ENCODE peak calls at places on chromosomes 4 and X, in five cellular contexts. U is SK-N-SH, A is GM23248, S is neural progenitor cell, T is PC-3. W is an unnamed sample.

GRCh38 chrX:6498324-6498723 is 36.6 kb downstream of the VCX3A start:
- DNase-seq in U (no peak), A (no peak), S (no peak), T (no peak), W (no peak)

GRCh38 chrX:46381630-46382029 is 163.6 kb downstream of the ZNF674 start:
- DNase-seq in U (no peak), A (peak; percentile 35), S (peak; percentile 47), T (peak; percentile 46), W (peak; percentile 13)

GRCh38 chr4:26787461-26788340 is 72.9 kb upstream of the STIM2 start:
- DNase-seq in U (no peak), A (peak; percentile 70), S (peak; percentile 60), T (peak; percentile 96), W (peak; percentile 64)

GRCh38 chr4:67727124-67727850 is 26.3 kb upstream of the UBA6 start:
- DNase-seq in U (no peak), A (peak; percentile 81), S (no peak), T (peak; percentile 75), W (no peak)

GRCh38 chr4:183658362-183659028 is 490 bp downstream of the RWDD4 start:
- DNase-seq in U (peak; percentile 83), A (peak; percentile 59), S (peak; percentile 49), T (peak; percentile 4), W (peak; percentile 39)

GRCh38 chr4:176631611-176632010 is 161.1 kb downstream of the VEGFC start:
- DNase-seq in U (no peak), A (no peak), S (no peak), T (no peak), W (no peak)

GRCh38 chr4:1039493-1040343 is 28.3 kb downstream of the FGFRL1 start:
- DNase-seq in U (no peak), A (peak; percentile 78), S (peak; percentile 62), T (peak; percentile 55), W (peak; percentile 77)

GRCh38 chr4:55340246-55340645 is 5.8 kb upstream of the SRD5A3 start:
- DNase-seq in U (no peak), A (no peak), S (peak; percentile 56), T (no peak), W (no peak)

GRCh38 chr4:42281324-42282020 is 115.8 kb upstream of the SHISA3 start:
- DNase-seq in U (no peak), A (no peak), S (no peak), T (no peak), W (no peak)

GRCh38 chrX:30610050-30610449 is 32.5 kb upstream of the TASL start:
- DNase-seq in U (no peak), A (peak; percentile 58), S (no peak), T (no peak), W (no peak)

GRCh38 chr4:61275214-61275613 is 75.1 kb downstream of the ADGRL3 start:
- DNase-seq in U (no peak), A (no peak), S (no peak), T (no peak), W (no peak)

DNA sequence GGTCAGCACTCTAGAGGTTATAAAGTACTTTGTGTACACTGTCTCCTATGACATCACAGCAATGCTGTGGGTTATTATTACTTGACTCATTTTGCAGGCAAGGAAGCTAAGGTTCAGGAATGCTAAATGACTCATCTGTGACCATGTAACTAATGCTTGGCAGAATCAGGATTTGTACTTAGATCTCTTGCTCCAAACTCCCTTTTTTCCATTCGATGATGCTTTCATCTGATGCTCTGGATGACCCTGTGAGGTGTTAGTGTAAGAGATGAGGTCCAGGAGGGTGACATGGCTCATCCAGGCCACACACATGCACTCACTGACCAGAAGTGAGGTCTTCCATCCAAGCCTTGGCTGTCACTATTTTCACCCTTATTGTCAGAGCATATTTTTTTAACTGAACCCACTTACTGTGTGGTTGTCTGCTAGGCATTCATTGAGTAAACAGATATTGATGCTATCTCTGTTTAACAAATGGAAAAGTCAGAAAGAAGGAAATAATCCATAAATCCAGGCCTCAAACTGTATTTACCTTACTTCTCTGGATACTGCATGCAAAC is 59.0 kb downstream of the RHOH start:
- DNase-seq in U (no peak), A (peak; percentile 98), S (no peak), T (peak; percentile 88), W (peak; percentile 87)
- TF ChIP-seq EZH2phosphoT487 in U (no peak), A (no peak), S (no peak), T (no peak), W (no peak)

GRCh38 chrX:107440692-107441091 is 8.8 kb upstream of the FRMPD3 start:
- DNase-seq in U (no peak), A (no peak), S (no peak), T (no peak), W (no peak)
- H3K4me2 ChIP-seq in U (no peak overlapping the region), A (no peak overlapping the region), S (no peak overlapping the region), T (no peak overlapping the region), W (no peak overlapping the region)

GRCh38 chr4:10962246-10962645 is 277.7 kb upstream of the CLNK start:
- DNase-seq in U (no peak), A (no peak), S (no peak), T (no peak), W (no peak)

GRCh38 chr4:10963958-10964705 is 279.6 kb upstream of the CLNK start:
- DNase-seq in U (no peak), A (no peak), S (peak; percentile 67), T (no peak), W (no peak)

GRCh38 chr4:10960386-10960785 is 275.8 kb upstream of the CLNK start:
- DNase-seq in U (no peak), A (no peak), S (no peak), T (no peak), W (no peak)

DNA sequence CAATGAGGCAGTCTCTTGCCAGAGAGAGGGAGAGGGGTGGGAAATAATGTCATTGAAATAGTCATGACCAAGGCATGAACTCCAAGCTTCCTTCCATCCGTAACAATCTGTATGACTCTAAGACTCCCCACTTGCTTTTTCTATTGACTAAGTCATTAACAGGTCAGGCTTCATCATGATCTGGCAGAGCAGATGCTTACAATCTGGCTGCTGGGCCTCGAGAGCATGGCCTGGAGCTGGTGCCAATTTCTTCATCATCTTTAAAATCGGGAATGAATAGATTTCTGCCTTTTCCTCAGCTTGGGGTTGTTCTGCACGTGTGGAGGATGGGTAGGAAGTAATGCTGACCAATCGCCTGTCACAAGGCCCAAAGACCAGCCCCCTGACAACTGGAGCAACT is 280.6 kb upstream of the CLNK start:
- DNase-seq in U (no peak), A (no peak), S (no peak), T (no peak), W (no peak)
- H3K4me1 ChIP-seq in U (no peaks in the 10 kb centered on the region), A (no peaks in the 10 kb centered on the region), S (peaks cover 18% of the 10 kb centered on the region), T (no peaks in the 10 kb centered on the region), W (no peaks in the 10 kb centered on the region)

DNA sequence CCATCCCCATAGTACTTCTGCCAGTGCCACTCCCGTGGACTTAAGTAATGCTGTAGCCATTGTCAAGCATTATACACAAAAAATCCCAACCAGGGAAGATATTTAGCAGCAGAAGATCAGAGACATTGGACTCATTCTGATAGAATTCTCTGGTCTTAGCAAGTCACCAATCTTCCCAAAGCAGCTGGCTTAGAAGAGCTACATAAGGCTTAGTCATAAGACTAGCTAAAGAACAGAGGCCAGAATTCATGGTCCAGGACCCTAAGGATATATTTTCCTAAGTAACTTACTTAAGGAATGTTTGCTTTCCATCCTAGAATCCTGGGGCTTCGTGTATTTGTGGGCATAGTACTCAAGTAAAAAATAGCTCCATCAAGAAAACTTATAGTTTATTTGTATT is 100.3 kb upstream of the SLIT2 start:
- DNase-seq in U (no peak), A (peak; percentile 35), S (no peak), T (peak; percentile 1), W (no peak)
- TF ChIP-seq EZH2phosphoT487 in U (no peak), A (no peak), S (no peak), T (no peak), W (no peak)

GRCh38 chr4:122732329-122733026 is at the start of gene BBS12:
- DNase-seq in U (peak; percentile 95), A (peak; percentile 100), S (peak; percentile 100), T (peak; percentile 98), W (peak; percentile 99)

GRCh38 chr4:122733805-122734155 is 1.3 kb downstream of the BBS12 start:
- DNase-seq in U (no peak), A (no peak), S (no peak), T (no peak), W (no peak)

GRCh38 chr4:122731676-122732075 is 828 bp upstream of the BBS12 start:
- DNase-seq in U (no peak), A (no peak), S (no peak), T (no peak), W (no peak)

DNA sequence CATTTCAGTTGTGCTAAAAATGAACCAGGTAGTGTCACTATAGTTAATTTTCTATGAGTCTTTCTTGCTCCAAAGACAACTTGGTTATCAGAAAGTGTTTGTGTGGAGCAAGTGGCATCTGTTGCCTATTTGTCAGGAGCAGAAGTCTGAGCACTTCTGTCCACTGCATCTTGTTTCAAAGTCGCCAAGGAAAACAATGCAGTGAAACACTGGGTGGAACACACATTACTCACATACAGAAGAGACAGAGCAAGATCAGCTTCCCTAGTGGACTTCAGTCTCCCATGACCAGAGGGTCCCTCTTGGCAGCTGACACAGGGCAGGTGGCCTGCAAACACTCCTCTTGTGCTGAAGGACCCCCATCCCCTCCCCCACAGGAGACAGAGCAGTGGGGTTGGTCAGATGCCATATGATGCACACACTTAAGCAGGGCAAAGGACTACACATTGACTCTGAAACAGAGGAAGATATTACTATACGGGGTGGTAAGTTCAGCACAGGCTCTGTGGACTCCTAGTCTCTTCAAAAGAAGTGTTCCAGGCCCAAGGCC is 3.6 kb upstream of the BBS12 start:
- DNase-seq in U (no peak), A (peak; percentile 56), S (no peak), T (no peak), W (no peak)
- H3K4me2 ChIP-seq in U (no peak overlapping the region), A (no peak overlapping the region), S (no peak overlapping the region), T (no peak overlapping the region), W (no peak overlapping the region)

W was measured in hepatocyte.